ENCODE peak calls at places on chromosomes 6 and 20, in four cellular contexts. Z, R, W and Q are unnamed samples.

GRCh38 chr6:3327403-3327802 is 68.7 kb downstream of the PSMG4 start:
- DNase-seq in Z (no peak), R (no peak), W (no peak), Q (no peak)

GRCh38 chr6:28794175-28795002 is 129.4 kb downstream of the TRIM27 start:
- DNase-seq in Z (peak; percentile 61), R (no peak), W (peak; percentile 61), Q (peak; percentile 31)

GRCh38 chr20:24124951-24125650 is 136.5 kb upstream of the GGTLC1 start:
- DNase-seq in Z (no peak), R (no peak), W (no peak), Q (no peak)

GRCh38 chr20:31819083-31819784 is at the start of gene MYLK2:
- DNase-seq in Z (no peak), R (no peak), W (no peak), Q (no peak)

GRCh38 chr20:33791959-33792597 is 19.1 kb upstream of the CHMP4B start:
- DNase-seq in Z (peak; percentile 45), R (no peak), W (peak; percentile 64), Q (peak; percentile 37)

GRCh38 chr6:53466257-53466656 is 78.6 kb downstream of the GCLC start:
- DNase-seq in Z (no peak), R (no peak), W (no peak), Q (peak; percentile 23)

GRCh38 chr20:46994341-46994740 is 99.7 kb downstream of the EYA2 start:
- DNase-seq in Z (no peak), R (no peak), W (no peak), Q (no peak)

GRCh38 chr6:116280161-116280959 is 630 bp upstream of the TSPYL1 start:
- DNase-seq in Z (peak; percentile 28), R (no peak), W (no peak), Q (peak; percentile 16)

GRCh38 chr20:7858851-7859250 is 81.4 kb downstream of the HAO1 start:
- DNase-seq in Z (peak; percentile 17), R (no peak), W (no peak), Q (no peak)

GRCh38 chr6:167485186-167485978 is 160.5 kb downstream of the TTLL2 start:
- DNase-seq in Z (peak; percentile 63), R (no peak), W (no peak), Q (no peak)

GRCh38 chr6:163331245-163331644 is 83.3 kb upstream of the QKI start:
- DNase-seq in Z (no peak), R (no peak), W (no peak), Q (no peak)

GRCh38 chr6:170087946-170088348 is 202.9 kb downstream of the DLL1 start:
- DNase-seq in Z (no peak), R (no peak), W (peak; percentile 30), Q (no peak)

GRCh38 chr20:37534401-37535157 is 6.9 kb upstream of the BLCAP start:
- DNase-seq in Z (peak; percentile 89), R (peak; percentile 83), W (peak; percentile 46), Q (peak; percentile 77)

GRCh38 chr20:45157977-45158376 is 16.7 kb upstream of the PI3 start:
- DNase-seq in Z (peak; percentile 69), R (no peak), W (no peak), Q (peak; percentile 43)

GRCh38 chr20:17505664-17506517 is 25.3 kb downstream of the BFSP1 start:
- DNase-seq in Z (peak; percentile 65), R (no peak), W (no peak), Q (peak; percentile 71)

GRCh38 chr6:7691675-7692452 is 34.0 kb upstream of the BMP6 start:
- DNase-seq in Z (peak; percentile 34), R (no peak), W (peak; percentile 56), Q (peak; percentile 50)

GRCh38 chr6:161222706-161223234 is 51.1 kb downstream of the AGPAT4 start:
- DNase-seq in Z (no peak), R (no peak), W (no peak), Q (no peak)

GRCh38 chr6:84764332-84765049 is at the start of gene TBX18:
- DNase-seq in Z (peak; percentile 98), R (peak; percentile 90), W (peak; percentile 97), Q (peak; percentile 88)

GRCh38 chr6:13776602-13777001 is 37.8 kb downstream of the MCUR1 start:
- DNase-seq in Z (no peak), R (no peak), W (no peak), Q (no peak)

GRCh38 chr6:137715589-137716045 is 151.4 kb upstream of the TNFAIP3 start:
- DNase-seq in Z (peak; percentile 93), R (no peak), W (no peak), Q (peak; percentile 63)

GRCh38 chr6:109461733-109462526 is 6.4 kb upstream of the MICAL1 start:
- DNase-seq in Z (no peak), R (no peak), W (no peak), Q (no peak)

GRCh38 chr6:157068691-157069228 is 254.6 kb downstream of the TMEM242 start:
- DNase-seq in Z (peak; percentile 45), R (no peak), W (no peak), Q (peak; percentile 49)

GRCh38 chr6:1615651-1616420 is 6.1 kb downstream of the FOXC1 start:
- DNase-seq in Z (no peak), R (no peak), W (no peak), Q (no peak)

GRCh38 chr20:33933469-33933909 is 60.2 kb upstream of the RALY start:
- DNase-seq in Z (peak; percentile 64), R (peak; percentile 38), W (peak; percentile 82), Q (peak; percentile 55)

GRCh38 chr20:44423480-44423879 is 52.2 kb upstream of the TTPAL start:
- DNase-seq in Z (no peak), R (no peak), W (no peak), Q (no peak)

GRCh38 chr20:5356921-5357320 is 40.2 kb upstream of the PROKR2 start:
- DNase-seq in Z (peak; percentile 1), R (no peak), W (no peak), Q (no peak)

GRCh38 chr20:17083738-17084137 is 143.1 kb upstream of the PCSK2 start:
- DNase-seq in Z (no peak), R (peak; percentile 32), W (no peak), Q (peak; percentile 10)

GRCh38 chr6:169800668-169801395 is 49.4 kb downstream of the ERMARD start:
- DNase-seq in Z (peak; percentile 72), R (no peak), W (peak; percentile 32), Q (peak; percentile 82)

GRCh38 chr6:54491431-54491830 is 183.2 kb downstream of the TINAG start:
- DNase-seq in Z (no peak), R (no peak), W (no peak), Q (no peak)

GRCh38 chr6:145086197-145086596 is 649.1 kb downstream of the EPM2A start:
- DNase-seq in Z (no peak), R (no peak), W (peak; percentile 30), Q (no peak)

GRCh38 chr6:137161975-137162374 is 11.5 kb downstream of the IL22RA2 start:
- DNase-seq in Z (no peak), R (no peak), W (no peak), Q (no peak)

GRCh38 chr6:77650098-77650663 is 2.7 kb upstream of the MEI4 start:
- DNase-seq in Z (peak; percentile 31), R (peak; percentile 69), W (peak; percentile 92), Q (no peak)

GRCh38 chr6:35629876-35630378 is 58.8 kb downstream of the FKBP5 start:
- DNase-seq in Z (peak; percentile 33), R (no peak), W (no peak), Q (no peak)

GRCh38 chr20:20683922-20684321 is 28.5 kb downstream of the RALGAPA2 start:
- DNase-seq in Z (no peak), R (no peak), W (no peak), Q (no peak)

GRCh38 chr6:141464490-141464889 is 668.2 kb upstream of the GJE1 start:
- DNase-seq in Z (peak; percentile 74), R (no peak), W (no peak), Q (peak; percentile 35)

GRCh38 chr6:169868458-169868857 is 117.0 kb downstream of the ERMARD start:
- DNase-seq in Z (no peak), R (no peak), W (no peak), Q (no peak)

GRCh38 chr6:140677781-140678528 is 1303.5 kb upstream of the CITED2 start:
- DNase-seq in Z (peak; percentile 25), R (no peak), W (no peak), Q (peak; percentile 58)

GRCh38 chr6:151148111-151148510 is 91.7 kb upstream of the AKAP12 start:
- DNase-seq in Z (no peak), R (no peak), W (no peak), Q (no peak)
- H3K23ac ChIP-seq in Z (no peak overlapping the region), R (no peak overlapping the region), W (no peak overlapping the region), Q (no peak overlapping the region)

DNA sequence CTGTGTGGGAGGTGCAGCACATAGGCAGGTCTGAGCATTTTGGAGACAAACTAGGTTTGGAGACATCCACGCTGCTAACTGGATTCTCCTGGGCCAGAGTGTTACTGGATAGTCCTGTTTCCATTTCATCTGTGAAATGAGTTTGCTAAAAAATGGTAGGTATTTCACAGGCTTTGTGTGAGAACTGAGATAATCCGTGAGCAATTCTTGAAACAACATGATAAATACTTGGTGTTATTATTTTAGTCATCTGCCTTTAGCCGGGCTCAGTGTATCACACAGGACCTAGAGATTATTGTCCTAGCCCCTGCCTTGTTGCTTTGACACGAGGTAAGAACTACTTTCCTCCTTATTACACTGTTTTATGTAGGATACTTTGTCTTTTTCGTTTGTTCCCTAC is 63.0 kb downstream of the PRR18 start:
- DNase-seq in Z (no peak), R (no peak), W (no peak), Q (no peak)
- H3K23ac ChIP-seq in Z (no peak overlapping the region), R (no peak overlapping the region), W (no peak overlapping the region), Q (no peak overlapping the region)

GRCh38 chr6:108116781-108117426 is 42.4 kb upstream of the OSTM1 start:
- DNase-seq in Z (no peak), R (no peak), W (peak; percentile 36), Q (no peak)
- H3K23ac ChIP-seq in Z (peak overlapping the region; percentile 86), R (peak overlapping the region; percentile 29), W (no peak overlapping the region), Q (peak overlapping the region; percentile 29)

GRCh38 chr20:36312724-36313441 is 6.7 kb downstream of the DLGAP4 start:
- DNase-seq in Z (no peak), R (no peak), W (no peak), Q (no peak)

GRCh38 chr20:36313476-36313875 is 7.3 kb downstream of the DLGAP4 start:
- DNase-seq in Z (no peak), R (no peak), W (no peak), Q (no peak)

GRCh38 chr20:36313936-36314335 is 7.8 kb downstream of the DLGAP4 start:
- DNase-seq in Z (no peak), R (no peak), W (no peak), Q (no peak)

GRCh38 chr20:36315545-36316351 is 9.6 kb downstream of the DLGAP4 start:
- DNase-seq in Z (no peak), R (no peak), W (peak; percentile 24), Q (no peak)

GRCh38 chr20:36314734-36315544 is 8.8 kb downstream of the DLGAP4 start:
- DNase-seq in Z (no peak), R (no peak), W (peak; percentile 28), Q (no peak)
- H3K23ac ChIP-seq in Z (peak overlapping the region; percentile 18), R (peak overlapping the region; percentile 34), W (no peak overlapping the region), Q (no peak overlapping the region)

DNA sequence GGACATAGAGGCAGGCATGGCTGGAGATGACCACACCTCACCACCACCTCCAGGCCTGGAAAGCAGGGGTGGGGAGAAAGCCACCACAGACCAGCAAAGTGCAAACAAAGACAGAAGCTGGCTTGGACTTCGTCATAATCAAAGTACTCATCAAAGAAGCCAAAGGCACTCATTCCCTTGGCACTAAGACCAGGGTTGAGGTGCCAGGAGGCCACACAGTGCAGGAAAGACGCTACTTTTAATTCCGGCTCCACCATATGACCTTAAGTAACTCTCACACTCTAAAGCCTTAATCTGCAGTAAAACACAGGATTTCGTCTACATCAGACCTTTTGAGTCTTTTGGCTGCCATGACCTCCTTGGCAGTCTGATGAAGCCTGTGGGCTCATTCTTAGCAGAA is 123.1 kb downstream of the HIVEP2 start:
- DNase-seq in Z (no peak), R (no peak), W (no peak), Q (no peak)
- H3K23ac ChIP-seq in Z (no peak overlapping the region), R (no peak overlapping the region), W (no peak overlapping the region), Q (no peak overlapping the region)

GRCh38 chr6:42452171-42453026 is 673 bp upstream of the TRERF1 start:
- DNase-seq in Z (peak; percentile 88), R (peak; percentile 80), W (peak; percentile 87), Q (peak; percentile 76)
- H3K23ac ChIP-seq in Z (peak overlapping the region; percentile 100), R (peak overlapping the region; percentile 77), W (no peak overlapping the region), Q (peak overlapping the region; percentile 69)